ENCODE peak calls at places on chromosomes 7 and 10, in five cellular contexts. D, S, M, T and I are unnamed samples.

GRCh38 chr7:157339777-157340677 is 3.2 kb downstream of the DNAJB6 start:
- DNase-seq in M (peak; percentile 32), T (peak; percentile 64), D (peak; percentile 75), S (no peak), I (peak; percentile 69)

GRCh38 chr10:1070939-1071338 is 14.8 kb downstream of the WDR37 start:
- DNase-seq in T (no peak), D (no peak), M (no peak), S (no peak), I (no peak)

GRCh38 chr7:41107330-41107937 is 595.5 kb downstream of the INHBA start:
- DNase-seq in S (no peak), M (peak; percentile 24), T (no peak), D (peak; percentile 60), I (no peak)

GRCh38 chr10:92238586-92239098 is 52.2 kb downstream of the CPEB3 start:
- DNase-seq in S (peak; percentile 82), T (no peak), M (peak; percentile 67), D (no peak), I (peak; percentile 65)

GRCh38 chr10:95280637-95281036 is 10.2 kb downstream of the PDLIM1 start:
- DNase-seq in T (no peak), M (no peak), S (no peak), D (no peak), I (no peak)

GRCh38 chr7:44353668-44354067 is 28.3 kb upstream of the CAMK2B start:
- DNase-seq in M (no peak), T (no peak), D (no peak), S (no peak), I (no peak)

GRCh38 chr7:143381427-143382125 is 431 bp downstream of the ZYX start:
- DNase-seq in T (no peak), M (peak; percentile 73), S (no peak), D (no peak), I (peak; percentile 83)

GRCh38 chr7:17406756-17407155 is 108.3 kb downstream of the AHR start:
- DNase-seq in T (no peak), S (no peak), M (no peak), D (no peak), I (no peak)

GRCh38 chr10:3785251-3785848 is 341 bp upstream of the KLF6 start:
- DNase-seq in M (peak; percentile 98), T (peak; percentile 98), S (peak; percentile 100), D (peak; percentile 99), I (peak; percentile 99)

GRCh38 chr10:102604379-102604960 is 39.8 kb upstream of the TRIM8 start:
- DNase-seq in S (no peak), D (peak; percentile 86), M (no peak), T (no peak), I (no peak)

GRCh38 chr10:52541082-52541481 is 227.0 kb downstream of the DKK1 start:
- DNase-seq in T (no peak), M (no peak), S (no peak), D (no peak), I (no peak)

GRCh38 chr7:73992104-73992562 is 35.8 kb upstream of the ELN start:
- DNase-seq in T (no peak), S (no peak), M (no peak), D (no peak), I (peak; percentile 27)

GRCh38 chr10:67793313-67793712 is 44.7 kb downstream of the DNAJC12 start:
- DNase-seq in M (no peak), S (no peak), T (no peak), D (no peak), I (no peak)

GRCh38 chr7:45573199-45573598 is 969 bp upstream of the ADCY1 start:
- DNase-seq in S (peak; percentile 47), D (no peak), M (no peak), T (no peak), I (no peak)

GRCh38 chr7:138398857-138399256 is 61.2 kb upstream of the TRIM24 start:
- DNase-seq in M (no peak), T (no peak), S (no peak), D (no peak), I (no peak)

GRCh38 chr7:138395763-138396162 is 64.3 kb upstream of the TRIM24 start:
- DNase-seq in S (no peak), M (no peak), T (no peak), D (no peak), I (no peak)

GRCh38 chr7:138400400-138400886 is 59.6 kb upstream of the TRIM24 start:
- DNase-seq in D (no peak), S (no peak), T (no peak), M (no peak), I (no peak)

GRCh38 chr7:138396251-138397070 is 63.6 kb upstream of the TRIM24 start:
- DNase-seq in D (peak; percentile 18), S (no peak), T (no peak), M (no peak), I (no peak)
- TF ChIP-seq POLR2A in D (no peak), S (no peak), T (no peak), M (no peak), I (no peak)

GRCh38 chr10:65571011-65571570 is 1354.7 kb upstream of the LRRTM3 start:
- DNase-seq in S (no peak), M (no peak), D (peak; percentile 6), T (no peak), I (no peak)
- H3K27ac ChIP-seq in S (peak overlapping the region; percentile 46), M (no peak overlapping the region), D (peak overlapping the region; percentile 83), T (peak overlapping the region; percentile 2), I (no peak overlapping the region)

GRCh38 chr10:17375936-17376584 is 78.3 kb downstream of the ST8SIA6 start:
- DNase-seq in M (no peak), D (peak; percentile 7), T (no peak), S (no peak), I (no peak)
- TF ChIP-seq CTCF in M (no peak), D (peak; percentile 40), T (peak; percentile 13), S (peak; percentile 5), I (no peak)

GRCh38 chr7:47474937-47475879 is 106.7 kb downstream of the TNS3 start:
- DNase-seq in M (peak; percentile 90), D (peak; percentile 95), T (peak; percentile 76), S (peak; percentile 89), I (peak; percentile 92)
- TF ChIP-seq POLR2A in M (peak; percentile 57), D (no peak), T (peak; percentile 52), S (peak; percentile 15), I (no peak)

GRCh38 chr10:25063157-25063556 is 46.7 kb downstream of the THNSL1 start:
- DNase-seq in T (no peak), D (no peak), S (no peak), M (no peak), I (no peak)
- H3K27ac ChIP-seq in T (peak overlapping the region; percentile 95), D (peak overlapping the region; percentile 90), S (no peak overlapping the region), M (peak overlapping the region; percentile 99), I (no peak overlapping the region)

DNA sequence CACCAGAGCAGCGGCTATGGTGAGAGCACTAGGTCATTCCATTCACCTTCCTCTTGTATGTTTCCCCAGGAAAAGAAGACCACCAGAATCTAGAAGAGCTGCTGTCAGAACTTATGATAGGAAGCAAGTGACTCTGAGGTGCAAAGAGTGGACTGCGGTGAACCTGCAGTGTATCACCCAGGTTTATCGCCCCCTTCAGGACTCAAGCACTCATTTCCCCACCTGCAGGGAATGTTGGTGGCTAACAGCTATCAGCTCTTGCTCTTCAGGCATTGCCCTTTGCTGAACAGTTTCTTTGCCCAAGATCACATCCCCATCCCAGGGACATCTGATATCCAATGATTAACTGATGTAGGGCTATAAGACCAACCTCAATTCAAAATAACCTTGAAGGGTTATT is 66.3 kb upstream of the IL6 start:
- DNase-seq in T (no peak), S (no peak), D (no peak), M (no peak), I (no peak)
- TF ChIP-seq CTCF in T (no peak), S (no peak), D (no peak), M (no peak), I (no peak)